ENCODE peak calls at places on chromosomes 1 and 21, in six cellular contexts. J, R, H, U, T and A are unnamed samples.

GRCh38 chr1:6864166-6864565 is 78.9 kb downstream of the CAMTA1 start:
- DNase-seq in U (no peak), R (no peak), T (no peak), J (no peak), H (no peak), A (no peak)

GRCh38 chr1:204139952-204140351 is 11.9 kb downstream of the ETNK2 start:
- DNase-seq in J (no peak), T (no peak), H (no peak), R (no peak), U (no peak), A (no peak)

GRCh38 chr1:205452364-205452763 is 3.5 kb downstream of the BLACAT1 start:
- DNase-seq in J (no peak), T (no peak), U (no peak), R (no peak), H (no peak), A (no peak)

GRCh38 chr1:230145505-230145899 is 78.5 kb downstream of the GALNT2 start:
- DNase-seq in H (no peak), T (no peak), U (no peak), J (no peak), R (no peak), A (no peak)

GRCh38 chr21:45154511-45155508 is 80.4 kb downstream of the ADARB1 start:
- DNase-seq in J (no peak), T (no peak), H (no peak), U (no peak), R (no peak), A (peak)

GRCh38 chr21:34004984-34005383 is 68.4 kb upstream of the MRPS6 start:
- DNase-seq in H (no peak), T (no peak), U (no peak), R (no peak), J (no peak), A (no peak)

GRCh38 chr1:87131809-87132663 is 196.6 kb upstream of the LMO4 start:
- DNase-seq in T (peak), R (peak), H (no peak), J (peak), U (peak), A (peak)

GRCh38 chr1:216903389-216903754 is 180.1 kb upstream of the ESRRG start:
- DNase-seq in T (no peak), U (no peak), R (no peak), H (no peak), J (no peak), A (no peak)

GRCh38 chr21:34187935-34188334 is 114.6 kb downstream of the MRPS6 start:
- DNase-seq in U (no peak), T (no peak), R (no peak), J (no peak), H (no peak), A (no peak)

GRCh38 chr1:193786996-193787546 is 600.7 kb upstream of the B3GALT2 start:
- DNase-seq in H (no peak), U (no peak), J (no peak), R (no peak), T (no peak), A (no peak)

GRCh38 chr1:201216395-201217085 is 25.9 kb downstream of the IGFN1 start:
- DNase-seq in U (no peak), J (no peak), T (no peak), H (no peak), R (no peak), A (no peak)

GRCh38 chr1:163361123-163361934 is 39.6 kb downstream of the NUF2 start:
- DNase-seq in H (no peak), U (peak), R (peak), J (peak), T (no peak), A (peak)

GRCh38 chr1:54619749-54620148 is 3.6 kb downstream of the FAM151A start:
- DNase-seq in R (no peak), T (no peak), U (no peak), H (no peak), J (no peak), A (no peak)

GRCh38 chr1:19582318-19582717 is 61.8 kb upstream of the NBL1 start:
- DNase-seq in T (peak), U (peak), R (peak), J (no peak), H (peak), A (peak)

GRCh38 chr1:71304125-71304524 is 223.3 kb upstream of the ZRANB2 start:
- DNase-seq in T (no peak), H (no peak), J (no peak), R (no peak), U (no peak), A (peak)

GRCh38 chr1:237470712-237471310 is 419.9 kb downstream of the ZP4 start:
- DNase-seq in T (no peak), H (no peak), R (no peak), J (no peak), U (no peak), A (peak)

GRCh38 chr1:15311886-15312285 is 64.9 kb downstream of the FHAD1 start:
- DNase-seq in J (no peak), H (no peak), R (no peak), U (no peak), T (no peak), A (peak)

GRCh38 chr1:39639333-39640130 is at the start of gene HEYL:
- DNase-seq in T (no peak), U (peak), H (no peak), R (peak), J (peak), A (peak)

GRCh38 chr1:6222644-6223043 is 13.1 kb downstream of the ICMT start:
- DNase-seq in U (no peak), T (no peak), R (no peak), J (no peak), H (no peak), A (no peak)

GRCh38 chr1:200386416-200386815 is 23.4 kb downstream of the ZNF281 start:
- DNase-seq in J (no peak), R (no peak), H (no peak), U (no peak), T (no peak), A (no peak)

GRCh38 chr1:170230323-170230722 is 84.6 kb downstream of the NTMT2 start:
- DNase-seq in H (no peak), U (no peak), T (no peak), R (no peak), J (no peak), A (no peak)

GRCh38 chr1:156623946-156624813 is 5.0 kb downstream of the HAPLN2 start:
- DNase-seq in J (no peak), T (peak), H (no peak), R (peak), U (peak), A (peak)

GRCh38 chr1:54180666-54181360 is 19.0 kb downstream of the CYB5RL start:
- DNase-seq in R (no peak), J (no peak), U (no peak), T (no peak), H (no peak), A (no peak)

GRCh38 chr1:202046748-202047708 is 36.6 kb downstream of the ELF3 start:
- DNase-seq in J (peak), R (peak), U (peak), H (no peak), T (no peak), A (no peak)

GRCh38 chr1:32873484-32873883 is 2.8 kb upstream of the FNDC5 start:
- DNase-seq in R (no peak), T (no peak), U (no peak), J (no peak), H (no peak), A (no peak)

GRCh38 chr1:30147188-30147587 is 576.2 kb downstream of the MATN1 start:
- DNase-seq in T (no peak), U (no peak), R (no peak), J (no peak), H (no peak), A (no peak)

GRCh38 chr1:244801246-244801645 is 34.2 kb upstream of the COX20 start:
- DNase-seq in H (no peak), J (peak), R (peak), T (peak), U (peak), A (peak)

GRCh38 chr1:8858112-8858668 is 20.3 kb downstream of the ENO1 start:
- DNase-seq in U (peak), R (no peak), T (peak), H (no peak), J (peak), A (peak)

GRCh38 chr1:7046314-7046713 is 261.1 kb downstream of the CAMTA1 start:
- DNase-seq in T (peak), R (no peak), H (no peak), J (no peak), U (no peak), A (peak)

GRCh38 chr1:16438516-16438915 is 1.3 kb upstream of the SPATA21 start:
- DNase-seq in T (no peak), R (no peak), U (no peak), H (no peak), J (no peak), A (no peak)

GRCh38 chr1:176531036-176531435 is 68.1 kb downstream of the PAPPA2 start:
- DNase-seq in R (no peak), T (no peak), J (peak), H (no peak), U (no peak), A (no peak)

GRCh38 chr1:19400875-19401854 is 84.2 kb downstream of the CAPZB start:
- DNase-seq in T (no peak), H (no peak), U (no peak), R (no peak), J (no peak), A (no peak)

GRCh38 chr1:30405631-30406212 is 317.7 kb downstream of the MATN1 start:
- DNase-seq in J (no peak), R (no peak), T (no peak), H (no peak), U (no peak), A (no peak)

GRCh38 chr1:107692580-107693345 is 272.2 kb downstream of the VAV3 start:
- DNase-seq in R (no peak), U (no peak), H (no peak), J (no peak), T (no peak), A (no peak)

GRCh38 chr1:4081806-4082645 is 182.0 kb upstream of the C1orf174 start:
- DNase-seq in J (no peak), U (no peak), H (no peak), T (no peak), R (no peak), A (no peak)

GRCh38 chr1:50705041-50705440 is 255.0 kb downstream of the FAF1 start:
- DNase-seq in T (no peak), R (no peak), U (no peak), H (no peak), J (no peak), A (no peak)

GRCh38 chr1:198447468-198447867 is 93.0 kb downstream of the ATP6V1G3 start:
- DNase-seq in J (no peak), R (no peak), U (no peak), T (no peak), H (no peak), A (no peak)

GRCh38 chr1:23745515-23745914 is 2.2 kb downstream of the ELOA start:
- DNase-seq in U (peak), J (peak), H (no peak), T (peak), R (peak), A (peak)

GRCh38 chr1:23742670-23743286 is 493 bp upstream of the ELOA start:
- DNase-seq in T (peak), J (no peak), H (no peak), R (no peak), U (no peak), A (no peak)

GRCh38 chr1:23747947-23748346 is 4.7 kb downstream of the ELOA start:
- DNase-seq in U (no peak), J (no peak), R (no peak), H (no peak), T (no peak), A (no peak)

GRCh38 chr1:23741609-23742008 is 1.7 kb upstream of the ELOA start:
- DNase-seq in J (no peak), U (no peak), H (no peak), R (no peak), T (no peak), A (no peak)

GRCh38 chr1:23743287-23744052 is at the start of gene ELOA:
- DNase-seq in T (peak), H (no peak), J (peak), R (peak), U (peak), A (peak)
- TF ChIP-seq POLR2A in T (peak), H (peak), J (peak), R (peak), U (peak), A (peak)

DNA sequence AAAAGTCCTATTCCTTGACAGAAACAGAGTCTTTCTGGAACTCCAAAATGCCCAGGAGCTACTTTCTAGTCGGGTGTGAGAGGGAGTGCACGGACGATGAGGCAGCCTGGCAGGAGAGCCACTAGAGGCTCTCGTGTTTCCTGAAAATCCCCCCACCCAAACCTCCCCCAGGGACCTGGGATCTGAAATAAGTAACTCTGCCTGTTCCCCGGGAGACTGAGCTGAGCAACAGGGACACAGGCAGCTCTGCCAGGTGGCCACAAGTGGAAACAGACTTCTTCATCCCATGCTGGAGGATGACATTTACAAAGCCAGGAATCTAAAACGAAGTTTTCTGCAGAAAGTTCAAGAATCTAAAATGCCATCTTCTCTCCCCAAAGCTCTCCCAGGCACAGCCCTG is 77.1 kb downstream of the ITPKB start:
- DNase-seq in U (no peak), H (no peak), J (no peak), T (no peak), R (no peak), A (no peak)
- TF ChIP-seq CTCF in U (no peak), H (no peak), J (no peak), T (no peak), R (no peak), A (no peak)

GRCh38 chr1:44723496-44724407 is 7.2 kb downstream of the RNU5D-1 start:
- DNase-seq in T (no peak), H (peak), R (no peak), U (no peak), J (no peak), A (peak)

GRCh38 chr1:44725309-44725698 is 5.7 kb downstream of the RNU5D-1 start:
- DNase-seq in T (no peak), H (no peak), U (no peak), J (no peak), R (no peak), A (no peak)

GRCh38 chr1:44721521-44722361 is 9.2 kb downstream of the RNU5D-1 start:
- DNase-seq in U (peak), R (peak), T (no peak), J (peak), H (peak), A (peak)

GRCh38 chr1:44724408-44725308 is 6.3 kb downstream of the RNU5D-1 start:
- DNase-seq in U (no peak), R (no peak), J (no peak), H (no peak), T (no peak), A (peak)

DNA sequence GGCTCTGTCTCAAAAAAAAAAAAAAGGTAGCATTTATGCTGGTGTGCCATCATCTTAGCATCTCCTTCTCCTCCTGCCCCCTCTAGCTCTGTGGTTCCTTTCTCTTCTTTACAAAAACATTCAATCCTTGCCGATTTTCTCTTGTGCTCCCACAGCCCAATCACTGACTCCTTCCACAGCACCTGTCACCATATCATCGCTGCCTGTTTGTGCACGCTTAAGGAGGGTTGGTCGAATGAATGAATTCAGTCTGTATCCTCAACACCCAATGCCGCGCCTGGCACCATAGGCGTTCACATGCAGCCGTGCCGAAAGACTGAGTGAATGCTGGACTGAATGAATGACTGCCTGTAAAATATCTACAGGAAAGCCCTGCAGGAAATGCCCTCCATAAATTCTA is 7.9 kb downstream of the RNU5D-1 start:
- DNase-seq in T (no peak), R (no peak), U (peak), H (no peak), J (no peak), A (no peak)
- TF ChIP-seq MYC in T (no peak), R (no peak), U (no peak), H (no peak), J (no peak), A (no peak)

GRCh38 chr1:225654688-225655508 is 2.0 kb upstream of the ENAH start:
- DNase-seq in U (no peak), R (no peak), J (no peak), H (no peak), T (no peak), A (no peak)

GRCh38 chr1:225654277-225654597 is 1.3 kb upstream of the ENAH start:
- DNase-seq in T (no peak), J (no peak), R (peak), H (no peak), U (no peak), A (no peak)

GRCh38 chr1:225657462-225657989 is 4.6 kb upstream of the ENAH start:
- DNase-seq in U (no peak), T (peak), J (peak), H (no peak), R (no peak), A (peak)

GRCh38 chr1:225653463-225654276 is 747 bp upstream of the ENAH start:
- DNase-seq in U (no peak), R (peak), H (no peak), J (peak), T (peak), A (peak)

GRCh38 chr1:225655509-225656258 is 2.8 kb upstream of the ENAH start:
- DNase-seq in T (peak), H (no peak), R (peak), J (peak), U (no peak), A (peak)
- TF ChIP-seq POLR2A in T (peak), H (no peak), R (no peak), J (no peak), U (no peak), A (no peak)

DNA sequence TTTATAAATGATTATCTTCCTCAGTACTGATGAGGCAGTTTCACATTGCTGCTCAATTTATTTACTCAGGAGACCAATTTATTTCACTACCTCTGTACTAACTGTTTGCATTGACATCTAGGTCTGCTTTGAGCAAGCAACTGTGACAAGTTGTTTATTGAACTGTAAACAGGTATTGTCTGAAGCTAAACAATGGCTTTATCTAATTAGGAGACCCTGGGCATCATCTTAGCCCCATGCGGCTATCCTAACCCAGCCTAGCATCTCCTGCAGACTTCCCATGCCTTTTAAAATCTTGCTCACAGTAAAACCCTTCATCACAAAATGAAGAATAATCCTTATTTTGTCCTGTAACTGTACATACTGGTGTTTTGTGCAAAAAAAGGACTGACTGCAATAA is 348.2 kb downstream of the RWDD3 start:
- DNase-seq in U (no peak), H (no peak), J (no peak), T (no peak), R (no peak), A (no peak)
- TF ChIP-seq CTCF in U (no peak), H (no peak), J (no peak), T (no peak), R (no peak), A (no peak)

GRCh38 chr21:16419188-16419874 is 689.5 kb downstream of the USP25 start:
- DNase-seq in J (peak), R (no peak), T (peak), H (no peak), U (no peak), A (no peak)
- TF ChIP-seq MYC in J (no peak), R (no peak), T (no peak), H (no peak), U (no peak), A (no peak)

GRCh38 chr1:2460203-2460602 is 15.9 kb upstream of the PLCH2 start:
- DNase-seq in H (no peak), R (no peak), U (no peak), J (no peak), T (no peak), A (no peak)

GRCh38 chr1:2462819-2463218 is 13.3 kb upstream of the PLCH2 start:
- DNase-seq in U (no peak), T (no peak), H (no peak), R (no peak), J (no peak), A (no peak)

GRCh38 chr1:2463396-2463795 is 12.7 kb upstream of the PLCH2 start:
- DNase-seq in H (no peak), J (no peak), R (no peak), U (no peak), T (no peak), A (no peak)

GRCh38 chr1:2459757-2460156 is 16.3 kb upstream of the PLCH2 start:
- DNase-seq in H (no peak), R (no peak), T (peak), J (no peak), U (no peak), A (no peak)

DNA sequence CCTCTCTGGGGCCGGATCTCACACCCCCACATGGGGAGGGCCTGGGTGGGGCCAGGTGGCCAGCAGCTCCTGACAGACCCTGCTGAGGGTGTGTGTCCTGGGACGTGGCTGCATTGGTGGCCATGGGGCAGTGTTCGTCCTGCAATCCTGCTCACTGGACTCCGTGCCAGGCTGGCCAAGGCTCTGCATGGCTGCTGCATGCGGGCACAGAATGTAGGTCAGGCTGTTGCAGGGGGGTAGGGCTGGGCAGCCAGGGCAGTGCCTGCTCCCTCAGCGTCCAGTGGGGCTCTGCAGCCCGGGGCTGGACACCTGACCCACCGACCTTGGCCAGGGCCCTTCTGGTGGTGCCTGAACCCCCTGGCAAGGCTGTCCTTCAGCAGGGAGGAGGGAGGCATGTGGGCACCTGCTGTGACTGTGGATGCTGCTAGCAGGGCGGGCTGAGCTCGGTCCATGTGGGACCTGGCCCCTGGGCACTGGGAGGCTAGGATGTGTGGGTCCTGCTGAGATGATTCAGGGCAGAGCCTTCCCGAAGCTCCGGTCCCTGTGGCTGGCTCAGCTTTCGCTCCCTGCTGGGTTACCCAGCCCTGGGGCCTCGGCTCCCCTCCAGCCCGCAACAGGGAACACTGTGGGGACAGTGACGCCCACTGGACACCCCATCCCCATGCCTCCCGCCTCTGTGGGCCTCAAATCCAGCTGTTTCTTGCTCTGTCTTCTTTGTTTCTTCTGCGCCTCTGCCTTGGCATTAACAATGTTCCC is 14.9 kb upstream of the PLCH2 start:
- DNase-seq in J (no peak), R (no peak), U (no peak), T (no peak), H (no peak), A (no peak)
- TF ChIP-seq POLR2A in J (no peak), R (no peak), U (no peak), T (no peak), H (no peak), A (no peak)